ENCODE peak calls at places on chromosomes 13 and 19, in eight cellular contexts. A is sigmoid colon, K is foreskin fibroblast, M is BE2C, S is ascending aorta, T is breast epithelium, F is GM23248, Y is dorsolateral prefrontal cortex. P is an unnamed sample.

GRCh38 chr19:35436477-35437141 is 11.4 kb upstream of the FFAR2 start:
- DNase-seq in A (no peak), K (peak), M (peak), S (no peak), T (no peak), F (peak), Y (no peak), P (no peak)

GRCh38 chr13:113098163-113098732 is 7.3 kb upstream of the F7 start:
- DNase-seq in A (no peak), K (peak), M (no peak), S (no peak), T (no peak), F (peak), Y (peak), P (peak)

GRCh38 chr13:33363328-33363727 is 77.8 kb upstream of the STARD13 start:
- DNase-seq in A (no peak), K (no peak), M (no peak), S (no peak), T (no peak), F (no peak), Y (no peak), P (no peak)

GRCh38 chr19:54107876-54108490 is 5.3 kb downstream of the NDUFA3 start:
- DNase-seq in A (peak), K (no peak), M (no peak), S (no peak), T (no peak), F (no peak), Y (no peak), P (no peak)

GRCh38 chr19:49758292-49758691 is 4.8 kb downstream of the TSKS start:
- DNase-seq in A (no peak), K (peak), M (no peak), S (no peak), T (no peak), F (peak), Y (peak), P (peak)

GRCh38 chr13:91468301-91468700 is 69.9 kb downstream of the GPC5 start:
- DNase-seq in A (no peak), K (no peak), M (no peak), S (no peak), T (no peak), F (no peak), Y (no peak), P (no peak)

GRCh38 chr13:44818428-44818827 is 170.8 kb downstream of the NUFIP1 start:
- DNase-seq in A (no peak), K (peak), M (peak), S (no peak), T (no peak), F (peak), Y (no peak), P (no peak)

GRCh38 chr19:39430675-39431593 is 4.8 kb downstream of the RPS16 start:
- DNase-seq in A (no peak), K (peak), M (no peak), S (peak), T (no peak), F (peak), Y (no peak), P (peak)

GRCh38 chr13:98979012-98979411 is 1.1 kb upstream of the DOCK9 start:
- DNase-seq in A (no peak), K (no peak), M (no peak), S (no peak), T (no peak), F (no peak), Y (no peak), P (no peak)

GRCh38 chr13:23509781-23510543 is 60.2 kb upstream of the TNFRSF19 start:
- DNase-seq in A (no peak), K (peak), M (no peak), S (no peak), T (no peak), F (peak), Y (no peak), P (no peak)

GRCh38 chr13:72530471-72530870 is 197.0 kb downstream of the MZT1 start:
- DNase-seq in A (no peak), K (no peak), M (no peak), S (no peak), T (no peak), F (no peak), Y (no peak), P (peak)

GRCh38 chr13:98843482-98843877 is 91.0 kb upstream of the SLC15A1 start:
- DNase-seq in A (no peak), K (no peak), M (no peak), S (no peak), T (no peak), F (no peak), Y (peak), P (no peak)

GRCh38 chr13:34748561-34748960 is 193.5 kb upstream of the NBEA start:
- DNase-seq in A (no peak), K (no peak), M (no peak), S (no peak), T (no peak), F (no peak), Y (no peak), P (no peak)

GRCh38 chr13:34750078-34750703 is 191.9 kb upstream of the NBEA start:
- DNase-seq in A (no peak), K (peak), M (peak), S (no peak), T (no peak), F (peak), Y (peak), P (no peak)

GRCh38 chr13:34747507-34747906 is 194.6 kb upstream of the NBEA start:
- DNase-seq in A (no peak), K (no peak), M (no peak), S (no peak), T (no peak), F (no peak), Y (no peak), P (no peak)

GRCh38 chr13:34749046-34749445 is 193.0 kb upstream of the NBEA start:
- DNase-seq in A (no peak), K (no peak), M (no peak), S (no peak), T (no peak), F (no peak), Y (no peak), P (no peak)

GRCh38 chr13:34748078-34748477 is 194.0 kb upstream of the NBEA start:
- DNase-seq in A (no peak), K (peak), M (no peak), S (peak), T (no peak), F (peak), Y (peak), P (no peak)
- H3K4me3 ChIP-seq in A (no peak), K (no peak), M (no peak), S (no peak), T (no peak), F (no peak), Y (no peak), P (no peak)

DNA sequence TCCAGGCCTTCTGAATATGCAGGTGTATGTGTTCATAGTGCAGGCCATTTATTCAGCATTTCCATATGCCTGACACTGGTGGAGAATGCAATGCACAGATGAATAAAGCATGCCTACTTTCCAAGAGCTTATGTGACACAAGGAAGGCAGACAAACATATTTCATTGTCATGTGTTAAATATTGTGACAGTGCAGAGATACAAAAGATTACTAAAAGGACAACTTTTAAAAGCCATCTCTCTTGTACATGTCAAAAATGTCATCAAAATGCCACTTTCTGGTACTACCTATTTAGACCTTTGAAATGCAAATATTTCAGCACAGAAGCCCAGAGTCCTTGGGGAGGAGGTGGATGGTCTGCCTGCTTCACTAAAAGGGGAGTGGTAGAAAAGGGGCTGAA is 254.5 kb downstream of the FGF14 start:
- DNase-seq in A (no peak), K (no peak), M (no peak), S (no peak), T (no peak), F (no peak), Y (no peak), P (no peak)
- H3K4me3 ChIP-seq in A (no peak), K (no peak), M (no peak), S (no peak), T (no peak), F (no peak), Y (no peak), P (no peak)

DNA sequence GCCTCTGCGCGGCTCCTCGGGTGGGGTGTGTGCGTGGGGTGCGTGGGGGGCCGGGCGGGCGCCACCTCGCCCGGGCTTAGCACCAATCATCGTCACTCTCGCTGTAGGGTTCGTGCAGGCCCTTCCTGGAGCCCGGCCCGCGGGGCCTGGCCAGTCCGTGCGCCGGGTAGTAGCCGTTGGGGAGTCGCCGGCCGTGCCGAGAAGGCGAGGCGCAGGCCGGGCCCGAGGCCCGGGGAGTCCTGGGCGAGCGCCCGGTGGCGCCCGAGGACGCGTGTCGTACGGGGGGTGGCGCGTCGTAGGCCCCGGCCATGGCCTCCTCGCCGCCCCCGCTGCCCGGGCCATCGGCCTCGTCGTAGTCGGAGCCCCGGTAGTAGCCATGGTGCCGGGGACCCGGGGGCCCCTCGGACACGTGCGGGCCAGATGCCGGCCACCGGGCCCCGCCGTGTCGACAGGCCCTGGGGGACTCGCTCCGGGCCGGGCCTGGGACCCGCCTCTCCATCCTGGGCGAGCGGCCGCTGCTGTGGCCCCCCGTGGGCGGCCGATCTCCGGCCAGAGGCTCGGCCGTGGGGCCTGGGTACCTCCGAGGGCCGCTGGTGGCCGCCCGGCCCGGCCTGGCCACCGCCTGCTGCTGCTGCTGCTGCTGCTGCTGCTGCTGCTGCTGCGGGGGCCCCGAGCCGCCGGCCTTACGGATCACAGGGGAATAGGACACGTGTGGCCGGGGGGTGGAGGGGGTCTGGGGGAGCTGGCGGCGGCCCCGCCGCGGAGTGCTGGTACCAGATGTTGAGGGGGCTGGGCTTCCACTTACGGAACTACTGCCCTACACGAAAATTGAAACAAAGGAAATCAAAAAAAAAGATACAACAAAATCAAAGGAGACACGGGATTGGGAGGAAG is 57.3 kb downstream of the IER2 start:
- DNase-seq in A (peak), K (peak), M (no peak), S (no peak), T (no peak), F (peak), Y (no peak), P (no peak)
- H3K4me3 ChIP-seq in A (peak), K (peak), M (no peak), S (peak), T (peak), F (peak), Y (peak), P (peak)

GRCh38 chr13:46640843-46641242 is 87.9 kb downstream of the LRCH1 start:
- DNase-seq in A (no peak), K (peak), M (no peak), S (peak), T (no peak), F (peak), Y (no peak), P (no peak)

GRCh38 chr13:46642254-46642653 is 89.3 kb downstream of the LRCH1 start:
- DNase-seq in A (no peak), K (no peak), M (no peak), S (no peak), T (no peak), F (no peak), Y (no peak), P (no peak)

GRCh38 chr13:46639033-46639981 is 86.3 kb downstream of the LRCH1 start:
- DNase-seq in A (no peak), K (no peak), M (no peak), S (no peak), T (no peak), F (no peak), Y (no peak), P (no peak)

GRCh38 chr13:46643165-46643777 is 90.3 kb downstream of the LRCH1 start:
- DNase-seq in A (no peak), K (no peak), M (no peak), S (no peak), T (no peak), F (no peak), Y (no peak), P (no peak)

DNA sequence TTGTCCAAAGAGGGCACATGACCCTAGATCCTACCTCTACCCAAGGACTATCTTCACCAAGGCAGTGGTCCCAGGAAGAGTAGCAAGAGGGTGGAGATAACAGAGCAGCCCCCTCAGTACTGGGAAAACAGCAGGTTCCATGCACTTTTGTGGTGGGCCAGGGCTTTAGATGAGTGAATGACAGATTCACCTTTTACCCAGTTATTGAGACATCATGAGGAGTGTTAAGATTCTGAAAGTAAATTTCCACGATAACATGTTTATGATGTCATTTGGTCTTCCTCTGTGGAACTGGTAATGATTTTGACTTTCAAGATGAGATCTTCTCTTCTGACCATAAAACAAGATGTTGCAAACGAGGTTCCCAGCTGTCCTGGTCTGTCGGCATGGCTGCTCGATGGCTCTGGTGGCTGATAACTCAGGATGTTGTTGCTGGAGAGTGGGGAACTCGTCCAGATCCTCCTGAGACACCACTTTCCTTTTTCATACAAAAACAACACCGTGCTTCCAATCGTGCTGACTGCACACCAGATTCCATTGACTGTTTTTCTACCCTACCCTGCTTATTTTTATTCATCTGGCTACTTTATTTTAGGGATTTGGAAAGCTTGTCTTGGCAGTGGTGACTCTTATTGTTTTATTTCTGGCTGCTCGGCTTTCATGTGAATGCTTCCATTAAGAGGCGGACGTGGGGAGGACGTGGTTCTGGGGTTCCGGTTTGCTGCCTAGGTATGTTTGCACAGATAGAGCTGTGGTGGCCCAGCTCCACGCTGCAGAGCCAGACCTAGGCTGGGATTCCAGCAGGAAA is 88.5 kb downstream of the LRCH1 start:
- DNase-seq in A (no peak), K (no peak), M (peak), S (no peak), T (no peak), F (peak), Y (no peak), P (no peak)
- H3K4me3 ChIP-seq in A (no peak), K (no peak), M (no peak), S (peak), T (peak), F (peak), Y (peak), P (no peak)

DNA sequence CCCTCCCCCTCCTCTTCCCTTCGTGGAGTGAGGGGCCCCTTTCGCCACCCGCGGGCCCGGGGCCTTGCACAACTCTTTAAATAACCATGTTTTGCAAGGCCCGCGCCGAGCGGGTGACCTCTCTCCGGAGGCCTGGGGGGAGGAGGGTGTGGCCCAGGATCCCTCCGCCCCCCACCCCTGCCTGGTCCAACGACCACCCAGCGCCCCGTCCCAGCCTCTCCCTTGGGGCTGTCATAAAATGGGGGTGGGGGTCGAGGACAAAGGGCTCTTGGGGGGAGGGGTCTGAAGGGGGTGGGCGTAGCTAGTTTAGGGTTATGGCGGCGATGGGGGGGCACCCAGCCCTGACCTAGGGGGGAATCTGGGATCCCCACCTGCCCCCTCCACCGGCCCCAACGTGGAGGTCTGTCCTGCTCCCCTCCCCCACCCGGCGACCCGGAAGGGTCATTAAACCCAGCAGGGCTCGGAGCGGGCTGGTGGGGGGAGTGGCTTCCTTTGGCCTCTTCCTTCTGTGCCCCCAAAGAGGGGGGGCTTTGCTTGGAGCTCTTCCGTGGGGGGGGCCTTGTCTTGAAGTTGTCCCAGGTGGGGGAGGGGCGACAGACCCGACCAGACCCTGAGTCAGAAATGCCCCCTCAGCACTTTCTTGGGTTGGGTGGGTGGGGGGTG is 1.3 kb downstream of the ARID3A start:
- DNase-seq in A (peak), K (peak), M (no peak), S (peak), T (peak), F (peak), Y (no peak), P (no peak)
- H3K4me3 ChIP-seq in A (peak), K (peak), M (peak), S (peak), T (peak), F (peak), Y (peak), P (peak)

GRCh38 chr13:31225180-31225579 is 25.4 kb downstream of the B3GLCT start:
- DNase-seq in A (no peak), K (no peak), M (no peak), S (no peak), T (no peak), F (no peak), Y (no peak), P (no peak)

GRCh38 chr13:31227063-31227462 is 27.3 kb downstream of the B3GLCT start:
- DNase-seq in A (no peak), K (peak), M (no peak), S (no peak), T (no peak), F (peak), Y (no peak), P (no peak)

GRCh38 chr13:31224174-31224669 is 24.4 kb downstream of the B3GLCT start:
- DNase-seq in A (no peak), K (no peak), M (no peak), S (no peak), T (no peak), F (no peak), Y (no peak), P (no peak)

GRCh38 chr13:31225998-31226675 is 26.4 kb downstream of the B3GLCT start:
- DNase-seq in A (no peak), K (no peak), M (no peak), S (no peak), T (no peak), F (no peak), Y (no peak), P (no peak)

GRCh38 chr13:31227870-31228269 is 28.1 kb downstream of the B3GLCT start:
- DNase-seq in A (no peak), K (no peak), M (no peak), S (no peak), T (no peak), F (no peak), Y (no peak), P (no peak)
- H3K4me3 ChIP-seq in A (no peak), K (no peak), M (no peak), S (no peak), T (no peak), F (no peak), Y (no peak), P (no peak)

DNA sequence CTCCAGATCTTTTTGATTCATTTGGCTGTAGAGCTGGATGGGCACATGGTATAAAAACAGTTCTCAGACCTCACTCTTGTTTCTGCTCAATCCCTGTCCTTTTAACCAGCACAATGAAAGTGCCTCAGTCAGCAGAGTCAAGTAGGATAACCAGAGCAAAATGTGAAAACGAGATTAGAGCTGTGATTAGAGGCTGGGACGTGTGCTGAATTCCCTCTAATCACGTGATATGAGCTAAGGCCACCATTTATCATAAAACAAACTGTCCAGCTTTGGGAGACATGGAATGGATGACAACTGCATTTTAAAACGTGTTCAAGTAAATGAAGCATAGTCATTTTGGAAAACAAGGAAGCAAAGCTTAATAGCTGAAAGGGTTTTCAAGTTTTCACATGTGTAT is 54.1 kb downstream of the GJA3 start:
- DNase-seq in A (no peak), K (no peak), M (no peak), S (no peak), T (no peak), F (no peak), Y (no peak), P (no peak)
- H3K4me3 ChIP-seq in A (no peak), K (no peak), M (no peak), S (no peak), T (no peak), F (no peak), Y (no peak), P (no peak)

GRCh38 chr13:102392810-102393209 is 9.0 kb downstream of the FGF14 start:
- DNase-seq in A (no peak), K (no peak), M (no peak), S (no peak), T (no peak), F (peak), Y (no peak), P (no peak)

GRCh38 chr13:102395939-102396338 is 5.9 kb downstream of the FGF14 start:
- DNase-seq in A (no peak), K (no peak), M (no peak), S (no peak), T (no peak), F (no peak), Y (no peak), P (no peak)

GRCh38 chr13:102394158-102395053 is 7.4 kb downstream of the FGF14 start:
- DNase-seq in A (peak), K (peak), M (peak), S (peak), T (peak), F (peak), Y (peak), P (peak)

GRCh38 chr13:102399791-102400618 is 1.8 kb downstream of the FGF14 start:
- DNase-seq in A (peak), K (peak), M (peak), S (no peak), T (no peak), F (peak), Y (no peak), P (no peak)

DNA sequence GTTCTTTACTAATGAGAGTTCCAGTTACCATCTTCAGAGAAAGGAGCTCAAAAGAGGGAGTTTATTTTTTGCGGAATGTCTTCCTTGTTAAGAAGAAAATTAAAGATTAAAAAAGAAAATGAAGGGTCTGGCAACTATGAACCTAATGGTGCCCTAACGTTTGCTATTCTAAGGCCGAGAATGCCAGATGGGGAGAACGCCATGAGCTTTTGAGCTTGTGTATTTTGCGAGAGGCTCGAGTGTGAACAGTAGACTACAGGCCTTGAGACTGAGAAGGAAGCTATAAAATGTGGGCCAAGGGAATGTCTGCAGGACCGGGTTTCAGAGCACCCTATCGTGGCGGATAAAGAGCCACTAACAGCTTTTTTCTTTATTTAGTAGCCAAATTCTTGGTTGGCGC is 6.7 kb downstream of the FGF14 start:
- DNase-seq in A (no peak), K (no peak), M (no peak), S (no peak), T (no peak), F (no peak), Y (no peak), P (no peak)
- H3K4me3 ChIP-seq in A (peak), K (peak), M (peak), S (peak), T (peak), F (peak), Y (peak), P (peak)

GRCh38 chr13:28494861-28495585 is at the start of gene FLT1:
- DNase-seq in A (no peak), K (peak), M (peak), S (peak), T (no peak), F (peak), Y (no peak), P (no peak)
- H3K4me3 ChIP-seq in A (peak), K (peak), M (peak), S (peak), T (peak), F (peak), Y (peak), P (peak)

P was measured in skeletal muscle cell.